ENCODE peak calls at places on chromosomes 16 and 17, in nine cellular contexts. T, K, G, W, S, R, A, F and X are unnamed samples.

GRCh38 chr16:12231666-12232065 is 255.1 kb downstream of the SNX29 start:
- DNase-seq in T (no peak), K (peak), G (no peak), W (peak), S (no peak), R (no peak), A (peak), F (peak), X (peak)

GRCh38 chr16:16100631-16101030 is 122.7 kb downstream of the ABCC6 start:
- DNase-seq in T (no peak), K (no peak), G (no peak), W (no peak), S (no peak), R (no peak), A (no peak), F (no peak), X (no peak)

GRCh38 chr17:6596941-6597340 is 40.6 kb upstream of the PITPNM3 start:
- DNase-seq in T (no peak), K (no peak), G (no peak), W (no peak), S (no peak), R (no peak), A (peak), F (no peak), X (no peak)

GRCh38 chr16:9844361-9844760 is 337.9 kb downstream of the GRIN2A start:
- DNase-seq in T (no peak), K (peak), G (no peak), W (no peak), S (no peak), R (no peak), A (peak), F (no peak), X (no peak)

GRCh38 chr17:80145076-80146075 is 1.6 kb downstream of the EIF4A3 start:
- DNase-seq in T (no peak), K (no peak), G (no peak), W (no peak), S (peak), R (no peak), A (peak), F (no peak), X (no peak)

GRCh38 chr17:62187681-62188080 is 122.6 kb upstream of the MED13 start:
- DNase-seq in T (no peak), K (peak), G (no peak), W (peak), S (no peak), R (no peak), A (peak), F (peak), X (no peak)

GRCh38 chr16:89172901-89173628 is 1.5 kb downstream of the CDH15 start:
- DNase-seq in T (no peak), K (no peak), G (no peak), W (no peak), S (no peak), R (no peak), A (no peak), F (no peak), X (no peak)

GRCh38 chr16:11583889-11584565 is 2.7 kb downstream of the LITAF start:
- DNase-seq in T (no peak), K (no peak), G (no peak), W (no peak), S (peak), R (no peak), A (no peak), F (no peak), X (no peak)

GRCh38 chr16:1941924-1942809 is 832 bp downstream of the MSRB1 start:
- DNase-seq in T (no peak), K (no peak), G (no peak), W (peak), S (no peak), R (no peak), A (peak), F (no peak), X (no peak)

GRCh38 chr16:30006095-30006473 is 4.7 kb downstream of the DOC2A start:
- DNase-seq in T (no peak), K (no peak), G (no peak), W (no peak), S (no peak), R (no peak), A (no peak), F (no peak), X (no peak)

GRCh38 chr17:37478187-37478586 is 11.5 kb upstream of the DUSP14 start:
- DNase-seq in T (no peak), K (peak), G (no peak), W (no peak), S (no peak), R (no peak), A (peak), F (no peak), X (no peak)

GRCh38 chr17:1002771-1003555 is 6.0 kb downstream of the TIMM22 start:
- DNase-seq in T (no peak), K (no peak), G (no peak), W (peak), S (no peak), R (no peak), A (peak), F (no peak), X (peak)

GRCh38 chr17:20267459-20267842 is 199.9 kb downstream of the LGALS9B start:
- DNase-seq in T (peak), K (no peak), G (peak), W (peak), S (peak), R (peak), A (no peak), F (no peak), X (no peak)